ENCODE peak calls at places on chromosomes 12 and 14, in seven cellular contexts. O, P, U, G, N, L and Y are unnamed samples. For H3K79me1, the result is how much of the 10 kb centered on the place peaks cover.

GRCh38 chr14:101495827-101496778 is 65.2 kb upstream of the DIO3 start:
- DNase-seq in O (peak), P (no peak), U (peak), G (no peak), N (peak), L (no peak), Y (peak)

GRCh38 chr14:79862045-79862444 is 349.3 kb downstream of the DIO2 start:
- DNase-seq in O (no peak), P (no peak), U (no peak), G (no peak), N (no peak), L (no peak), Y (no peak)

GRCh38 chr12:123270380-123271181 is 1.1 kb downstream of the CDK2AP1 start:
- DNase-seq in O (no peak), P (peak), U (no peak), G (peak), N (no peak), L (no peak), Y (no peak)

GRCh38 chr14:89933002-89933401 is 21.5 kb downstream of the EFCAB11 start:
- DNase-seq in O (no peak), P (no peak), U (no peak), G (no peak), N (no peak), L (no peak), Y (no peak)

GRCh38 chr14:76985540-76986260 is 42.8 kb downstream of the IRF2BPL start:
- DNase-seq in O (no peak), P (peak), U (no peak), G (peak), N (peak), L (peak), Y (no peak)

GRCh38 chr12:61808856-61809255 is 451.3 kb upstream of the USP15 start:
- DNase-seq in O (no peak), P (no peak), U (no peak), G (no peak), N (no peak), L (no peak), Y (no peak)

GRCh38 chr14:23557521-23557920 is 1.4 kb downstream of the THTPA start:
- DNase-seq in O (no peak), P (no peak), U (no peak), G (no peak), N (no peak), L (no peak), Y (no peak)

GRCh38 chr14:77069551-77069950 is 28.5 kb upstream of the CIPC start:
- DNase-seq in O (no peak), P (no peak), U (no peak), G (no peak), N (no peak), L (no peak), Y (no peak)

GRCh38 chr14:30005114-30005698 is 77.6 kb upstream of the PRKD1 start:
- DNase-seq in O (peak), P (peak), U (no peak), G (peak), N (peak), L (peak), Y (no peak)

GRCh38 chr14:75254381-75254821 is 24.2 kb upstream of the FOS start:
- DNase-seq in O (no peak), P (no peak), U (no peak), G (no peak), N (no peak), L (peak), Y (no peak)

GRCh38 chr14:47676301-47676617 is 854 bp upstream of the MDGA2 start:
- DNase-seq in O (no peak), P (no peak), U (no peak), G (no peak), N (no peak), L (no peak), Y (no peak)

GRCh38 chr12:75481013-75481705 is 604 bp downstream of the GLIPR1 start:
- DNase-seq in O (no peak), P (no peak), U (no peak), G (peak), N (no peak), L (peak), Y (no peak)

GRCh38 chr14:68589447-68590232 is 203.2 kb downstream of the ZFP36L1 start:
- DNase-seq in O (no peak), P (peak), U (no peak), G (peak), N (no peak), L (peak), Y (no peak)

GRCh38 chr12:25925064-25925463 is 33.4 kb upstream of the RASSF8 start:
- DNase-seq in O (no peak), P (no peak), U (no peak), G (no peak), N (no peak), L (no peak), Y (no peak)

GRCh38 chr12:132260721-132261120 is 68.7 kb downstream of the GALNT9 start:
- DNase-seq in O (no peak), P (no peak), U (no peak), G (no peak), N (no peak), L (no peak), Y (no peak)

GRCh38 chr14:100875861-100876590 is 27.5 kb downstream of the RTL1 start:
- DNase-seq in O (no peak), P (no peak), U (no peak), G (no peak), N (no peak), L (no peak), Y (no peak)

GRCh38 chr12:100332852-100333251 is 24.0 kb upstream of the SLC17A8 start:
- DNase-seq in O (no peak), P (no peak), U (no peak), G (no peak), N (no peak), L (no peak), Y (no peak)

GRCh38 chr12:107435072-107435471 is 250.5 kb upstream of the PWP1 start:
- DNase-seq in O (no peak), P (peak), U (no peak), G (no peak), N (peak), L (no peak), Y (no peak)

GRCh38 chr14:51824191-51824590 is 36.2 kb upstream of the GNG2 start:
- DNase-seq in O (no peak), P (no peak), U (no peak), G (no peak), N (no peak), L (no peak), Y (no peak)

GRCh38 chr12:12845794-12846243 is 32.7 kb downstream of the DDX47 start:
- DNase-seq in O (no peak), P (no peak), U (no peak), G (no peak), N (no peak), L (peak), Y (no peak)

GRCh38 chr12:111314949-111315539 is 53.9 kb downstream of the PHETA1 start:
- DNase-seq in O (no peak), P (no peak), U (no peak), G (no peak), N (no peak), L (peak), Y (no peak)

GRCh38 chr14:90871605-90872233 is 55.5 kb upstream of the TTC7B start:
- DNase-seq in O (no peak), P (peak), U (no peak), G (peak), N (no peak), L (no peak), Y (no peak)

GRCh38 chr14:45249847-45250575 is 3.0 kb downstream of the MIS18BP1 start:
- DNase-seq in O (no peak), P (peak), U (no peak), G (peak), N (no peak), L (peak), Y (no peak)

GRCh38 chr12:65823481-65824313 is 586 bp upstream of the HMGA2 start:
- DNase-seq in O (peak), P (peak), U (no peak), G (peak), N (peak), L (peak), Y (peak)

GRCh38 chr12:85626782-85627171 is 209.4 kb downstream of the RASSF9 start:
- DNase-seq in O (no peak), P (no peak), U (no peak), G (no peak), N (no peak), L (no peak), Y (no peak)

GRCh38 chr12:12331244-12331771 is 18.7 kb downstream of the MANSC1 start:
- DNase-seq in O (no peak), P (no peak), U (no peak), G (no peak), N (peak), L (no peak), Y (peak)

GRCh38 chr14:89165810-89166209 is 251.2 kb downstream of the FOXN3 start:
- DNase-seq in O (no peak), P (peak), U (no peak), G (no peak), N (no peak), L (no peak), Y (no peak)

GRCh38 chr12:26810330-26810729 is 22.7 kb downstream of the ITPR2 start:
- DNase-seq in O (no peak), P (peak), U (no peak), G (peak), N (peak), L (peak), Y (peak)

GRCh38 chr12:114186241-114187002 is 219.5 kb downstream of the TBX5 start:
- DNase-seq in O (peak), P (no peak), U (peak), G (no peak), N (peak), L (no peak), Y (peak)

GRCh38 chr12:45215419-45216296 is at the start of gene ANO6:
- DNase-seq in O (peak), P (peak), U (no peak), G (peak), N (peak), L (peak), Y (peak)

GRCh38 chr14:26132061-26132460 is 465.8 kb downstream of the NOVA1 start:
- DNase-seq in O (no peak), P (no peak), U (no peak), G (no peak), N (no peak), L (no peak), Y (no peak)

GRCh38 chr12:65755596-65755978 is 68.7 kb upstream of the HMGA2 start:
- DNase-seq in O (no peak), P (peak), U (no peak), G (no peak), N (no peak), L (no peak), Y (no peak)

GRCh38 chr12:79558924-79559469 is 131.8 kb downstream of the PAWR start:
- DNase-seq in O (no peak), P (no peak), U (no peak), G (no peak), N (no peak), L (no peak), Y (no peak)
- H3K79me1 ChIP-seq in O (under half), P (under half), U (under half), G (under half), N (under half), L (under half), Y (under half)

DNA sequence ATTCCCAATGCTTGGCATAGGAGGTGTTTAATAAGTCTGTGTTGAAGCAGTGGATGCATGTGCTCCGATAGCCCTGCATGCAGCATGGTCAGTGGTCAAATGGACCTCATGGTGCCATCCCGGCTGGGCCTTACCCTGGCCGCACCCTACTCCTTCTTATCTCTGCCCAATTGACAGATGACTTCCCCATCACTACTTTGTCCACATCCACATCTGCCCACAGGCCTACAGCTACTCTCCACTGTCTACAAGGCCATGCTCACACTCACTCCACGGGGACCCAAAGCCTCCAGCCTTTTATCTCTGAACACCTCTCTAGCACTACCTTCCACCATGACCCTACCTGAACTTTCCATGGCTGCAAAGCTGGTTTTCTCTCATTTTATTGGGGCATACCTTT is 11.5 kb downstream of the SERPINA11 start:
- DNase-seq in O (no peak), P (no peak), U (no peak), G (no peak), N (no peak), L (no peak), Y (no peak)
- H3K4ac ChIP-seq in O (no peak), P (no peak), U (no peak), G (no peak), N (no peak), L (no peak), Y (no peak)

GRCh38 chr14:99755068-99755405 is 38.2 kb upstream of the EML1 start:
- DNase-seq in O (no peak), P (no peak), U (no peak), G (no peak), N (no peak), L (no peak), Y (no peak)

GRCh38 chr14:99755629-99756603 is 37.3 kb upstream of the EML1 start:
- DNase-seq in O (no peak), P (peak), U (no peak), G (peak), N (no peak), L (no peak), Y (no peak)

GRCh38 chr14:99753225-99754140 is 39.7 kb upstream of the EML1 start:
- DNase-seq in O (no peak), P (no peak), U (no peak), G (peak), N (peak), L (no peak), Y (no peak)

GRCh38 chr14:99752486-99753121 is 40.6 kb upstream of the EML1 start:
- DNase-seq in O (no peak), P (peak), U (no peak), G (peak), N (no peak), L (peak), Y (no peak)

GRCh38 chr14:99754141-99755067 is 38.8 kb upstream of the EML1 start:
- DNase-seq in O (no peak), P (no peak), U (no peak), G (peak), N (no peak), L (no peak), Y (no peak)
- H3K79me1 ChIP-seq in O (under half), P (under half), U (under half), G (under half), N (under half), L (under half), Y (under half)

DNA sequence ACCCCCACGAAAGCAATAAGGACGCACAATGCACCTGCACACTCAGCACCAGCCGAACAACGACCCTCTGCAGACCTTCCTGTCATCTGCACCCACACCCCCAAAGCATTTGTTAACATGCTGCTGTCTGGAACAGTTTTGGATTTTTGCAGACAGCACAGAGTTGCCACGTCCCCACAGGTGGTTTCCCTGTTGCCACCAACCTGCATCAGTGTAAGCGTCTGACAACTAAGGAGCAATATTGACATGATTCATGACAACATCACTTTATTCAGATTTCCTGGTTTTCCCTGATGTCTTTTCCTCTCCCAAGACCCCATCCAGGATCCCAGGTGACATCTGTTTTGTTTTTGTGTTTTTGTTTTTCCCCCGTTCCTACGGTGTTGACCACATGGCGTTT is 150.7 kb upstream of the C14orf180 start:
- DNase-seq in O (no peak), P (no peak), U (no peak), G (no peak), N (no peak), L (no peak), Y (peak)
- H3K4ac ChIP-seq in O (no peak), P (no peak), U (no peak), G (no peak), N (no peak), L (no peak), Y (no peak)

GRCh38 chr14:64725879-64726584 is 21.8 kb downstream of the PLEKHG3 start:
- DNase-seq in O (no peak), P (no peak), U (no peak), G (no peak), N (peak), L (no peak), Y (no peak)

GRCh38 chr14:64725360-64725815 is 21.2 kb downstream of the PLEKHG3 start:
- DNase-seq in O (no peak), P (no peak), U (no peak), G (no peak), N (peak), L (no peak), Y (no peak)

GRCh38 chr14:64727551-64728071 is 23.4 kb downstream of the PLEKHG3 start:
- DNase-seq in O (no peak), P (no peak), U (no peak), G (no peak), N (no peak), L (no peak), Y (no peak)

GRCh38 chr14:64728106-64728505 is 23.9 kb downstream of the PLEKHG3 start:
- DNase-seq in O (no peak), P (no peak), U (no peak), G (no peak), N (no peak), L (no peak), Y (no peak)

GRCh38 chr14:64726585-64726890 is 22.3 kb downstream of the PLEKHG3 start:
- DNase-seq in O (no peak), P (peak), U (no peak), G (peak), N (peak), L (peak), Y (peak)
- H3K79me1 ChIP-seq in O (under half), P (under half), U (under half), G (under half), N (under half), L (under half), Y (under half)

DNA sequence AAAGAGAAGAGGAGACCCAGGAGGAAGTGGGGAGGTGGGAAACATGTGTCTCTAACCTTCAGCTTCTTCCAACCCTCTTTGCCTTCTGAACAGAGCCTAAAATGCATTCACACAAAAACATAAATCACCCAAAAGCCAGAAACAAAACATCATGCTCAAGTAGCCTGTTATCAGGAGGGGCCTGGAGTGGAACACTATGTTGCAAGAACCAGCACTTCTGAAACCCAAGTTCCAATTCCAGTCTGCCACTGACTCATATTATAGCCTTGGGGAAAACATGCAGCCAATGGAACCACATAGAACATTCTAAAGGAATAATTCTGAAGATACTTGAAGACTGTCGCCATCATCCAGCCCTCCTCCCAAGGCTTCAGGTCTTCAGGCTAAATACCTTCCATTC is 169.8 kb upstream of the PLXNC1 start:
- DNase-seq in O (no peak), P (peak), U (no peak), G (peak), N (no peak), L (peak), Y (no peak)
- H3K4ac ChIP-seq in O (no peak), P (peak), U (no peak), G (no peak), N (no peak), L (no peak), Y (no peak)